ENCODE peak calls at places on chromosomes 6 and 20, in nine cellular contexts. O is ovary; K is substantia nigra; F is WTC11; T is T-helper 17 cell; L is globus pallidus; E is stimulated activated CD8-positive, alpha-beta memory T cell treated with anti-CD3 and anti-CD28 coated beads, Interleukin-15, amount 100 ng/mL, for 24 hours; A is right cardiac atrium; D is GM12892. W is an unnamed sample.

GRCh38 chr6:56115715-56116114 is 131.7 kb downstream of the COL21A1 start:
- DNase-seq in T (no peak), D (no peak), O (no peak), F (no peak), A (no peak), L (no peak), K (no peak), E (no peak), W (no peak)

GRCh38 chr20:62931464-62931863 is 5.2 kb upstream of the DIDO1 start:
- DNase-seq in L (no peak), A (no peak), E (no peak), T (no peak), O (no peak), K (no peak), D (no peak), F (no peak), W (no peak)

GRCh38 chr20:53171065-53171464 is 198.9 kb downstream of the TSHZ2 start:
- DNase-seq in D (no peak), F (no peak), L (no peak), A (no peak), T (no peak), O (no peak), K (no peak), E (no peak), W (no peak)

GRCh38 chr6:149913542-149914240 is 9.2 kb downstream of the RAET1G start:
- DNase-seq in D (no peak), A (no peak), F (no peak), T (no peak), K (no peak), O (peak; percentile 10), E (no peak), L (no peak), W (no peak)

GRCh38 chr6:8389034-8389818 is 46.1 kb downstream of the SLC35B3 start:
- DNase-seq in F (no peak), A (no peak), E (no peak), L (no peak), D (no peak), O (no peak), T (no peak), K (no peak), W (no peak)

GRCh38 chr6:144843701-144844100 is 558.6 kb downstream of the UTRN start:
- DNase-seq in L (no peak), F (no peak), K (no peak), O (no peak), E (no peak), D (no peak), A (no peak), T (no peak), W (no peak)

GRCh38 chr6:27392623-27393022 is 4.1 kb downstream of the ZNF391 start:
- DNase-seq in A (no peak), T (no peak), O (no peak), F (no peak), K (no peak), D (no peak), L (no peak), E (no peak), W (no peak)

GRCh38 chr6:108795814-108796213 is 52.4 kb upstream of the ARMC2 start:
- DNase-seq in E (no peak), D (no peak), A (no peak), F (no peak), T (no peak), O (no peak), L (no peak), K (no peak), W (no peak)

GRCh38 chr6:75934643-75935472 is 137.6 kb downstream of the IMPG1 start:
- DNase-seq in O (peak; percentile 36), L (peak; percentile 67), E (no peak), T (no peak), A (peak; percentile 54), D (peak; percentile 30), F (peak; percentile 46), K (peak; percentile 19), W (peak; percentile 24)

GRCh38 chr20:14622796-14623195 is 285.4 kb upstream of the FLRT3 start:
- DNase-seq in K (no peak), D (no peak), A (no peak), O (no peak), L (no peak), T (no peak), F (peak; percentile 27), E (no peak), W (no peak)

GRCh38 chr6:692356-692851 is 535 bp downstream of the EXOC2 start:
- DNase-seq in A (peak; percentile 79), F (peak; percentile 66), K (peak; percentile 36), D (peak; percentile 55), T (peak; percentile 70), L (peak; percentile 18), O (peak; percentile 53), E (peak; percentile 56), W (peak; percentile 58)

GRCh38 chr6:49415358-49415757 is 47.7 kb downstream of the MMUT start:
- DNase-seq in L (no peak), E (no peak), F (no peak), D (no peak), K (no peak), T (no peak), O (no peak), A (no peak), W (no peak)

GRCh38 chr6:89536230-89536629 is 102.3 kb downstream of the LYRM2 start:
- DNase-seq in E (no peak), T (no peak), O (no peak), L (no peak), D (no peak), F (peak; percentile 18), A (no peak), K (no peak), W (no peak)

GRCh38 chr20:10611357-10611756 is 62.4 kb downstream of the JAG1 start:
- DNase-seq in D (no peak), O (peak; percentile 57), F (peak; percentile 78), L (peak; percentile 41), A (peak; percentile 77), K (no peak), T (no peak), E (no peak), W (no peak)

GRCh38 chr6:25895773-25896172 is 21.7 kb upstream of the SLC17A3 start:
- DNase-seq in A (no peak), E (no peak), O (no peak), F (no peak), K (no peak), D (no peak), T (no peak), L (no peak), W (no peak)